ENCODE peak calls at places on chromosomes 5 and 9, in four cellular contexts. I is A549; M is CD4-positive, CD25-positive, alpha-beta regulatory T cell; B is CD8-positive, alpha-beta T cell. S is an unnamed sample.
A peak's percentile ranks its signal among the peaks of the same experiment; 100 is the strongest.

GRCh38 chr5:40831346-40832210 is 3.4 kb downstream of the RPL37 start:
- DNase-seq in B (no peak), I (no peak), M (no peak), S (no peak)

GRCh38 chr5:15904894-15905805 is 274.4 kb downstream of the MARCHF11 start:
- DNase-seq in I (no peak), M (no peak), B (no peak), S (no peak)

GRCh38 chr5:172892713-172893112 is 58.7 kb downstream of the ERGIC1 start:
- DNase-seq in I (no peak), B (no peak), M (no peak), S (no peak)

GRCh38 chr5:68161156-68161555 is 54.4 kb upstream of the PIK3R1 start:
- DNase-seq in M (no peak), I (no peak), B (no peak), S (no peak)

GRCh38 chr9:112338561-112338960 is 5.1 kb upstream of the PTBP3 start:
- DNase-seq in B (no peak), M (no peak), I (peak; percentile 66), S (no peak)

GRCh38 chr5:34680896-34681295 is 24.8 kb downstream of the RAI14 start:
- DNase-seq in B (no peak), I (no peak), M (no peak), S (no peak)

GRCh38 chr5:157286761-157287211 is 20.9 kb downstream of the CYFIP2 start:
- DNase-seq in M (no peak), I (no peak), B (no peak), S (no peak)

GRCh38 chr5:170681013-170681433 is 102.5 kb upstream of the GABRP start:
- DNase-seq in M (peak; percentile 18), I (peak; percentile 16), B (peak; percentile 20), S (no peak)

GRCh38 chr5:121319292-121319691 is 532.4 kb upstream of the FTMT start:
- DNase-seq in I (no peak), M (no peak), B (no peak), S (no peak)

GRCh38 chr9:272251-273213 is 57.9 kb downstream of the DOCK8 start:
- DNase-seq in I (no peak), B (peak; percentile 71), M (peak; percentile 89), S (peak; percentile 60)

GRCh38 chr9:3181049-3181953 is 337.4 kb upstream of the PUM3 start:
- DNase-seq in M (no peak), B (peak; percentile 16), I (peak; percentile 8), S (peak; percentile 36)

GRCh38 chr9:109017061-109017460 is 3.8 kb upstream of the CTNNAL1 start:
- DNase-seq in I (no peak), M (no peak), B (no peak), S (no peak)

GRCh38 chr5:14713476-14714384 is 49.2 kb downstream of the OTULIN start:
- DNase-seq in I (no peak), B (no peak), M (no peak), S (no peak)

GRCh38 chr5:180026320-180026719 is 45.2 kb downstream of the RNF130 start:
- DNase-seq in B (no peak), I (no peak), M (no peak), S (no peak)

GRCh38 chr5:3346111-3346820 is 249.4 kb upstream of the IRX1 start:
- DNase-seq in I (no peak), M (no peak), B (no peak), S (no peak)

DNA sequence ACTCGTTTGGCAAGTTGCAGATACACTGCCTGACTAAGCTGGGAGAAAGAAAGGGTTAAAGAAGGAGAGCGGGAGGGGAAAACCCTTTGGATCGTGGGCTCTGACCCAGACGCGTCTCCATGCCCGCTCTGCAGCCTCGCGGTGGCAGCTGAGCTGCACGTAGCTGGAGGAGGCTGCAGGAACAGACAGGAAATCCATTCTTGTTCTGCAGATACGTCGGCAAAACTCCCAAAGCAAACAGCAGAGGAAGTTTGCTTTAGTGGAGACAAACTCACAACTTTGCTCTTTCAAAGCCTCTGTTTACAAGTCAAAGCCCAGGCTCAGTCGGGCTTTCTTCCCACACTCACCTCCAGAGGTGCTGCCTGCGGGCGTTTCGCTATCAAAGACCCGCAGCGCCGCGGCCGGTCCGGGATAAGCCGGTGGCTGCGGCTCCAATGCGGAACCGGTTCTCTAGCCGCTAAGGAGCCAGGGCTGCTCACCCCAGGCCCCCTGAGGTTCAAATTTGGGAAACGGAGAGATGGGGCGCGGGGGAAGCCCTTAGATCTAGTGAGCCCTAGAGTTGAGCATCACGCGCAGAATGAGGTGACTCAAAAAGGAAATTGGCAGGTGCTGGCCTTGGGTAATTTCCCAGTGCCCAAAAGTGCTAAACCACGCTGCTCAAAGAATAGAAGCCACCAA is 60.7 kb downstream of the MAT2B start:
- DNase-seq in B (peak; percentile 10), M (peak; percentile 12), I (no peak), S (peak; percentile 84)
- H3K4me3 ChIP-seq in B (peak overlapping the region; percentile 32), M (peak overlapping the region; percentile 71), I (peak overlapping the region; percentile 21), S (peak overlapping the region; percentile 6)

DNA sequence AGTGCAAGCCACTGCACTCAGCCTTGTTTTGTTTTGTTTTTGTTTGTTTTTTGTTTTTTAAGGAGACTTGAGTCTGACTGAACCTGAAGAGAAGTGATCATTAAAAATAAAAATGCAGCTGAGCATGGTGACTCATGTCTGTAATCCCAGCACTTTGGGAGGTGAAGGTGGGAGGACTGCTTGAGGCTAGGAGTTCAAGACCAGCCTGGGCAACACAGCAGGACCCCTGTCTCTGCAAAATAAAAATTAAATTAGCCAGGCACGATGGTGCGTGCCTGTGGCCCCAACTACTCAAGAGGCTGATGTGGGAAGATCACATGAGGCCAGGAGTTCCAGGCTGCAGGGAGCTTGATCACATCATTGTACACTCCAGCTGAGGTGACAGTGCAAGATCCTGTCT is 6.2 kb downstream of the SLC1A1 start:
- DNase-seq in M (no peak), B (no peak), I (no peak), S (no peak)
- H3K4me1 ChIP-seq in M (peaks cover 2% of the 10 kb centered on the region), B (peaks cover 4% of the 10 kb centered on the region), I (no peaks in the 10 kb centered on the region), S (peaks cover 1% of the 10 kb centered on the region)

DNA sequence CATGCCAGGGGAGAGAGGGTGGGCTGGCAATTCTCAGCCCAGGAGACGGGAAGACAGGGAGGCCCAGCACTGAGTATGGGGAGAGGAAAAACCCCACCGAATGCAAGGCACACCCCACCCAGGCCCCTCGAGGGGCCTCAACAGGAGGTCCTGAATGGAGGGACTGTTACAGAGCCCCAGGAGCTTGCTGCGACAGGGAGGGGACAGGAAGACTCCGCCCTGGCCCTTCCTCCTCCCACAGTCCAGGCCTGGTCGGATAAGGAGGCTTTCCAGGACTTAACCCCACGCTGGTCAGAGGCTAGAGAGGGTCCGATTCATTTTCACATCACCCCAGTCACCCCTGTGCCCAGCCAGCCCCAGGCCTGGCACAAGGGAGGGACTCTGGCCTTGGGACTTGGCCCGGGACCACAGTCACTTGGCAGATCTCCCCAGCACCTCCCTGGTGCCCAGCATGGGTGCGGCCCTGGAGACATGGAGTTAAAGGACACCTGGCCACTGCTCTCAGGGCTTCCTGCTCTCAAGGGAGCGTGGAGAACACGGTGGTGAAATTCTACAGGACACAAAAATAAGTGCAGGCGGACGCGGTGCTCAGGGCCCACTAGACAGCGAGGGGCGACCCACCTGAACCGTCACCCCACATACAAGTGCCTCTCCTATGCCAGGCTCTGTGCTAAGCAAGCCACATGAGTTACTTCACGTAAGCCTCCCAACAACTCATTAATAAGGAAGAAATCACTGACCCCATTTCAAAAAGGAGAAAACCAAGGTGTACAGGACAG is 44.8 kb upstream of the STXBP1 start:
- DNase-seq in I (no peak), M (no peak), B (no peak), S (peak; percentile 79)
- H3K4me3 ChIP-seq in I (peak overlapping the region; percentile 82), M (no peak overlapping the region), B (no peak overlapping the region), S (peak overlapping the region; percentile 92)

GRCh38 chr5:89042746-89043145 is 159.8 kb upstream of the MEF2C start:
- DNase-seq in M (no peak), B (no peak), I (no peak), S (no peak)
- H3K4me1 ChIP-seq in M (no peaks in the 10 kb centered on the region), B (no peaks in the 10 kb centered on the region), I (no peaks in the 10 kb centered on the region), S (no peaks in the 10 kb centered on the region)

DNA sequence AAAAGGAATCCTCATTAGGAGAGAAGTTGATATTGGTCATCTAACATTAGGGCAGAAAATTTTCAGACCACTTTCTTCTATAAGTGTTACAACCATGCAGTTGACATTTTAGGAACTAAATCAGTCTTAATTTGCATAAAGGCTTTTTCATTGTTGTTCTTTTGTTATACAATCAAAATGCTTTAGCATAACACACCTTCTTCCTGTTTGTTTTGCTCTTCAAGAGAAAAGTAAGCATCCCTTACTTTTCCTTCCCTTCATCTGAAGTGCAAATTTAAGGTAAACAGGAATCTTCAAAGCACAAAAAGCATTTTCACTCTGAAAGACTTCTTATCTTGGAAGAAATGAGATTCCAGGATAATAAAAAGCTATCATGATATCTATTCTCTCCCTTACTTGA is 273.6 kb downstream of the PTPRD start:
- DNase-seq in B (no peak), M (no peak), I (no peak), S (no peak)
- H3K4me3 ChIP-seq in B (no peak overlapping the region), M (no peak overlapping the region), I (no peak overlapping the region), S (no peak overlapping the region)

DNA sequence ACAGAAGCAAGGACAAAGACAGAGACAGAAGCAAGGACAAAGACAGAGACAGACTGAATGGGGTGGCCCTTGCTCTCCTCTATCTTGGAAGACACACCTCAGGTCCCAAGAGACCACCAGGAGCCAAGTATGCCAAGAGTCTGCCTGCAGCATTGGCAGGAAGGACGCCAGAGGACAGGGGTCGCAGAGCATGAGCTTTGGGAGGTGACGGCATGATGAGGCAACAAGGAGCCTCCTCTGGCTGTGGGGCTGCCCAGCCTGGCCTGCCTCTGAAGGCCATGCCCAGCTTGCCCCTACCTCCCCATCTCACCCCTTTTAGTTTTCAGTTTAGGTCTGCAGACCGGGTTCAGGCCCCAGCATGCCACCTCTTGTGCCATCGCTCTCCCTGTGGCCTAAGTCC is 17.6 kb downstream of the PDGFRB start:
- DNase-seq in B (no peak), M (no peak), I (no peak), S (no peak)
- H3K4me1 ChIP-seq in B (no peaks in the 10 kb centered on the region), M (no peaks in the 10 kb centered on the region), I (peaks cover 52% of the 10 kb centered on the region), S (peaks cover 11% of the 10 kb centered on the region)

GRCh38 chr5:151740336-151740942 is 18.0 kb downstream of the ATOX1 start:
- DNase-seq in B (peak; percentile 52), I (peak; percentile 83), M (peak; percentile 51), S (peak; percentile 69)
- H3K4me3 ChIP-seq in B (no peak overlapping the region), I (no peak overlapping the region), M (peak overlapping the region; percentile 18), S (no peak overlapping the region)

GRCh38 chr9:133982971-133983720 is 9.0 kb downstream of the VAV2 start:
- DNase-seq in I (no peak), B (no peak), M (no peak), S (no peak)
- H3K4me1 ChIP-seq in I (peaks cover 4% of the 10 kb centered on the region), B (no peaks in the 10 kb centered on the region), M (no peaks in the 10 kb centered on the region), S (peaks cover 23% of the 10 kb centered on the region)